ENCODE peak calls at places on chromosomes 7 and 10, in seven cellular contexts. U, Q, B, K, P, E and R are unnamed samples.

GRCh38 chr10:30784521-30784895 is 155.0 kb upstream of the LYZL2 start:
- DNase-seq in U (no peak), P (peak; percentile 72), E (no peak), B (no peak), K (no peak), Q (no peak), R (no peak)

GRCh38 chr10:45647118-45647517 is 25.5 kb downstream of the ZFAND4 start:
- DNase-seq in U (no peak), K (no peak), P (no peak), E (no peak), Q (no peak), B (no peak), R (no peak)

GRCh38 chr7:69434350-69434749 is 163.9 kb upstream of the AUTS2 start:
- DNase-seq in Q (no peak), B (no peak), K (no peak), U (no peak), E (no peak), P (no peak), R (no peak)

GRCh38 chr7:42161723-42162122 is 75.3 kb downstream of the GLI3 start:
- DNase-seq in Q (no peak), K (no peak), P (no peak), E (no peak), U (no peak), B (no peak), R (no peak)

GRCh38 chr10:49759787-49760551 is 2.2 kb downstream of the OGDHL start:
- DNase-seq in P (no peak), B (no peak), Q (no peak), U (no peak), E (no peak), K (no peak), R (no peak)

GRCh38 chr7:2460641-2461040 is 15.6 kb downstream of the GRIFIN start:
- DNase-seq in Q (no peak), B (no peak), K (no peak), E (no peak), P (no peak), U (no peak), R (no peak)

GRCh38 chr7:49158321-49158720 is 234.0 kb downstream of the CDC14C start:
- DNase-seq in U (no peak), P (no peak), Q (no peak), B (no peak), K (no peak), E (no peak), R (no peak)

GRCh38 chr10:95767884-95768556 is 12.1 kb downstream of the ENTPD1 start:
- DNase-seq in Q (peak; percentile 18), U (peak; percentile 21), K (peak; percentile 66), E (no peak), P (peak; percentile 66), B (no peak), R (no peak)

GRCh38 chr7:80859272-80859970 is 59.4 kb downstream of the SEMA3C start:
- DNase-seq in P (peak; percentile 48), E (no peak), K (peak; percentile 63), U (peak; percentile 37), B (no peak), Q (no peak), R (no peak)

GRCh38 chr10:72320676-72321247 is 34.0 kb downstream of the DNAJB12 start:
- DNase-seq in Q (no peak), B (no peak), U (peak; percentile 83), E (peak; percentile 95), K (peak; percentile 80), P (peak; percentile 99), R (peak; percentile 72)

GRCh38 chr10:77090381-77091356 is 546.9 kb downstream of the KCNMA1 start:
- DNase-seq in K (no peak), Q (no peak), U (no peak), P (no peak), B (no peak), E (no peak), R (no peak)

GRCh38 chr7:100051611-100052010 is 2.0 kb downstream of the ZSCAN21 start:
- DNase-seq in Q (no peak), K (no peak), P (no peak), U (no peak), B (no peak), E (no peak), R (no peak)

GRCh38 chr7:23058412-23059096 is 44.6 kb upstream of the HYCC1 start:
- DNase-seq in P (no peak), U (no peak), B (no peak), E (no peak), K (no peak), Q (no peak), R (no peak)

GRCh38 chr7:138618506-138618905 is 82.7 kb downstream of the SVOPL start:
- DNase-seq in U (no peak), Q (no peak), P (no peak), B (no peak), K (no peak), E (no peak), R (no peak)

GRCh38 chr10:100939763-100940344 is 27.1 kb downstream of the SLF2 start:
- DNase-seq in Q (no peak), U (no peak), E (no peak), B (no peak), K (no peak), P (peak; percentile 69), R (no peak)

GRCh38 chr10:122461367-122461728 is at the start of gene HTRA1:
- DNase-seq in Q (peak; percentile 86), P (peak; percentile 61), B (peak; percentile 61), E (peak; percentile 49), K (peak; percentile 91), U (peak; percentile 84), R (no peak)

GRCh38 chr10:127694580-127695193 is 42.3 kb upstream of the FOXI2 start:
- DNase-seq in U (no peak), Q (no peak), P (no peak), K (no peak), B (no peak), E (peak; percentile 61), R (peak; percentile 60)

GRCh38 chr7:114409750-114410149 is 4.9 kb upstream of the FOXP2 start:
- DNase-seq in U (no peak), P (peak; percentile 66), K (no peak), E (no peak), B (no peak), Q (no peak), R (no peak)

GRCh38 chr7:66258409-66258808 is 53.3 kb downstream of the TPST1 start:
- DNase-seq in E (no peak), P (no peak), Q (no peak), B (no peak), U (no peak), K (no peak), R (no peak)

DNA sequence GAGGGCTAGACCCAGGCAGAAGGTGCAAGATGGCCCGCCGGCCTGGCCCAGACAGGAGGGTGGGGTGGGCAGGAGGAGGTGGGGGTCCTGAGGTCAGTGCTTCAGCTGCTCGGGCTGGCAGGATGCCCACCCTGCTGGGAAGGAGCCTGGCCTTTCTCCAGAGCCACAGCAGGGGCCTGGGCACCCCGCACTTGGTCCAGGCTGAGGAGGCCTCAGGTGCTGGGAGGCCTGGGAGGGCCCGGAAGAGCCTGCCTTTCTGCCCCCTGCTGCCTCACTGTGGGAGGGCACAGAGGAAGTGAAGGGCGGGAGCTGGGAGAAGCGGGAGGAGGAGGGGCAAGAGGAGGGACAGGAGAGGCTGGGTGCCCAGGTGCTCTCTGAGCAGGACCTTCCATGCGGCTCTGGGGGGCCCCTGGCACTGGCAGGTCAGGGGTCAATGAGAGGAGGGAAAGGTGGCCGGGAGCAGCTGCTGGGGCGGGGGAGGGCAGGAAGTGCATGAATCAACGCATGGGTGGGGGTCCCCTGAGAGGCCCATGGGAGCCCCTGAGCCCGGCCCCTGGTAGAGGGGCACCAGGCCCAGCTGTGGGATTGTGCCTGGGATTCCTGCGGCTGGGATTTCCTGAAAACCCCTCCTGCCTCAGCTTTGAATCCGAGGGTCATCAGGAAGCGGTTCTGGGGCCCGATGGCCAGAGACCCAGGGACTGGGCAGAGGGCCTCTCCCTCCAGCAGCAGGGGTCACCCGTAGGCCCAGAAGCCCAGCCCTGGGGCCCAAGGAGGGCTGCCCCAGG is 49.9 kb downstream of the PWWP2B start:
- DNase-seq in Q (no peak), P (peak; percentile 19), K (peak; percentile 78), U (no peak), B (no peak), E (peak; percentile 60), R (peak; percentile 84)
- H3K4me3 ChIP-seq in Q (no peak overlapping the region), P (no peak overlapping the region), K (no peak overlapping the region), U (no peak overlapping the region), B (no peak overlapping the region), E (peak overlapping the region; percentile 33), R (peak overlapping the region; percentile 54)

DNA sequence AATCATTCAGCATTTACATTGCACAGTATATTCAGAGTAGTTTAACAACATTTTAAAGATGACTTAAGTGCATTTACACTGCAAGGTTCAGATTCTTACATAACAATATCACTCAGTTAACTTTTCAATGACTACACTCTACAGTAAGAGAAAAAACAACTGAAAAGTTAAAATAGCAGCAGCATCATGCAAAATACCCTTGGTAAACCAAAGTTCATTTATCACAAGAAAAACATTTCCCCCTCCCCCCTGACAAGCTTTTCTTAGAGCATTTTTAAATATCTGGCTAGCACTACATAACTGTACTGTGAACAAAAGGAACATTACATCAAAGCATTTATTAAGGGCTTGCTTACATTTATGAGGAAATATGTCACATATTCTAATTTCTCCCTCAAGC is 179.5 kb upstream of the HGF start:
- DNase-seq in Q (no peak), P (no peak), B (no peak), U (no peak), E (no peak), K (no peak), R (no peak)
- H3K4me3 ChIP-seq in Q (no peak overlapping the region), P (no peak overlapping the region), B (no peak overlapping the region), U (no peak overlapping the region), E (no peak overlapping the region), K (no peak overlapping the region), R (no peak overlapping the region)

GRCh38 chr7:73623798-73624668 is at the start of gene MLXIPL:
- DNase-seq in Q (peak; percentile 78), U (peak; percentile 86), P (no peak), K (peak; percentile 79), E (peak; percentile 97), B (peak; percentile 83), R (no peak)
- H3K4me3 ChIP-seq in Q (peak within 1 kb of the TSS; percentile 49), U (peak within 1 kb of the TSS; percentile 67), P (peak within 1 kb of the TSS; percentile 46), K (peak within 1 kb of the TSS; percentile 22), E (peak within 1 kb of the TSS; percentile 55), B (peak within 1 kb of the TSS; percentile 64), R (no peak within 1 kb of the TSS)

GRCh38 chr7:72336382-72336886 is 75.7 kb downstream of the CALN1 start:
- DNase-seq in E (no peak), K (no peak), U (no peak), P (no peak), B (no peak), Q (no peak), R (no peak)

GRCh38 chr7:72335561-72336381 is 76.4 kb downstream of the CALN1 start:
- DNase-seq in Q (no peak), E (no peak), K (no peak), B (no peak), U (no peak), P (no peak), R (no peak)

GRCh38 chr7:72336887-72337821 is 75.0 kb downstream of the CALN1 start:
- DNase-seq in P (no peak), Q (no peak), U (no peak), E (no peak), K (no peak), B (no peak), R (no peak)

GRCh38 chr7:72334733-72335132 is 77.4 kb downstream of the CALN1 start:
- DNase-seq in P (no peak), B (no peak), K (no peak), U (no peak), Q (no peak), E (no peak), R (no peak)

DNA sequence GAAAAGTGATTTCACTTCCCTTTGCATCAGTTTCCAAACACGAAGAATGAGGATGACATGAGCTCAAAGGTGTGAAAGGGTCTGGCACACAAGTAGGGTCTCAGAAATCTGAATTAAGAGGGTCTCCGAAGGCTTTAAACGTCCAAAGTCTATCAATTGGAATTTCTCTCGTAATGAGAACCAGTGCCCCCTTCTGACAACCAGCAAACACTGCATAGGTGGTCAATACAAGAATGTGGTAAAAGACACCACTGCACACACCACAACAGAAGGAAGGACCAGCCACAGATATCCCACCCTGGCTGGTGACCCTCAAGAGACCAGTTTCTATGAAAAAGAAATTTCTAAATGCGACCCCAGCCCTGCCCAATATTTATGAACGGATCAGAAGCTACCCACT is 78.1 kb downstream of the CALN1 start:
- DNase-seq in P (no peak), U (no peak), B (no peak), K (no peak), E (no peak), Q (no peak), R (no peak)
- H3K4me3 ChIP-seq in P (no peak overlapping the region), U (no peak overlapping the region), B (no peak overlapping the region), K (no peak overlapping the region), E (no peak overlapping the region), Q (no peak overlapping the region), R (no peak overlapping the region)